ENCODE peak calls at places on chromosomes 13 and 19, in ten cellular contexts. One of them, this sample, is unnamed.

GRCh38 chr13:36665630-36666029 is 8.2 kb upstream of the SERTM1 start:
- DNase-seq in GM10248: no peak
- DNase-seq in neural progenitor cell: no peak
- DNase-seq in thoracic aorta: no peak
- DNase-seq in progenitor cell of endocrine pancreas: no peak
- DNase-seq in AG04450: no peak
- DNase-seq in kidney epithelial cell: no peak
- DNase-seq in astrocyte of the spinal cord: no peak
- DNase-seq in GM12865: no peak
- DNase-seq in brain microvascular endothelial cell: no peak
- DNase-seq in this sample: no peak

GRCh38 chr19:55173717-55174409 is 6.2 kb downstream of the SYT5 start:
- DNase-seq in GM10248: peak
- DNase-seq in neural progenitor cell: peak
- DNase-seq in thoracic aorta: no peak
- DNase-seq in progenitor cell of endocrine pancreas: no peak
- DNase-seq in AG04450: no peak
- DNase-seq in kidney epithelial cell: no peak
- DNase-seq in astrocyte of the spinal cord: peak
- DNase-seq in GM12865: no peak
- DNase-seq in brain microvascular endothelial cell: peak
- DNase-seq in this sample: no peak

GRCh38 chr19:4365791-4366665 is 22.7 kb downstream of the MPND start:
- DNase-seq in GM10248: no peak
- DNase-seq in neural progenitor cell: no peak
- DNase-seq in thoracic aorta: no peak
- DNase-seq in progenitor cell of endocrine pancreas: no peak
- DNase-seq in AG04450: no peak
- DNase-seq in kidney epithelial cell: no peak
- DNase-seq in astrocyte of the spinal cord: no peak
- DNase-seq in GM12865: no peak
- DNase-seq in brain microvascular endothelial cell: no peak
- DNase-seq in this sample: peak

GRCh38 chr19:42233106-42233505 is 9.3 kb downstream of the GSK3A start:
- DNase-seq in GM10248: no peak
- DNase-seq in neural progenitor cell: no peak
- DNase-seq in thoracic aorta: no peak
- DNase-seq in progenitor cell of endocrine pancreas: no peak
- DNase-seq in AG04450: no peak
- DNase-seq in kidney epithelial cell: no peak
- DNase-seq in astrocyte of the spinal cord: no peak
- DNase-seq in GM12865: no peak
- DNase-seq in brain microvascular endothelial cell: no peak
- DNase-seq in this sample: no peak

GRCh38 chr19:31312629-31313244 is 36.5 kb downstream of the TSHZ3 start:
- DNase-seq in GM10248: no peak
- DNase-seq in neural progenitor cell: no peak
- DNase-seq in thoracic aorta: no peak
- DNase-seq in progenitor cell of endocrine pancreas: no peak
- DNase-seq in AG04450: no peak
- DNase-seq in kidney epithelial cell: no peak
- DNase-seq in astrocyte of the spinal cord: no peak
- DNase-seq in GM12865: no peak
- DNase-seq in brain microvascular endothelial cell: no peak
- DNase-seq in this sample: no peak

GRCh38 chr19:38898788-38899446 is 501 bp downstream of the SIRT2 start:
- DNase-seq in GM10248: no peak
- DNase-seq in neural progenitor cell: peak
- DNase-seq in thoracic aorta: no peak
- DNase-seq in progenitor cell of endocrine pancreas: no peak
- DNase-seq in AG04450: no peak
- DNase-seq in kidney epithelial cell: no peak
- DNase-seq in astrocyte of the spinal cord: peak
- DNase-seq in GM12865: peak
- DNase-seq in brain microvascular endothelial cell: peak
- DNase-seq in this sample: no peak

GRCh38 chr19:34345934-34346333 is 19.1 kb upstream of the GPI start:
- DNase-seq in GM10248: peak
- DNase-seq in neural progenitor cell: peak
- DNase-seq in thoracic aorta: no peak
- DNase-seq in progenitor cell of endocrine pancreas: peak
- DNase-seq in AG04450: no peak
- DNase-seq in kidney epithelial cell: no peak
- DNase-seq in astrocyte of the spinal cord: peak
- DNase-seq in GM12865: peak
- DNase-seq in brain microvascular endothelial cell: peak
- DNase-seq in this sample: no peak

GRCh38 chr13:90696656-90697055 is 650.8 kb upstream of the MIR17HG start:
- DNase-seq in GM10248: no peak
- DNase-seq in neural progenitor cell: no peak
- DNase-seq in thoracic aorta: no peak
- DNase-seq in progenitor cell of endocrine pancreas: no peak
- DNase-seq in AG04450: no peak
- DNase-seq in kidney epithelial cell: no peak
- DNase-seq in astrocyte of the spinal cord: peak
- DNase-seq in GM12865: no peak
- DNase-seq in brain microvascular endothelial cell: peak
- DNase-seq in this sample: no peak

GRCh38 chr13:37526710-37527446 is 71.7 kb downstream of the POSTN start:
- DNase-seq in GM10248: no peak
- DNase-seq in neural progenitor cell: no peak
- DNase-seq in thoracic aorta: no peak
- DNase-seq in progenitor cell of endocrine pancreas: no peak
- DNase-seq in AG04450: no peak
- DNase-seq in kidney epithelial cell: no peak
- DNase-seq in astrocyte of the spinal cord: peak
- DNase-seq in GM12865: no peak
- DNase-seq in brain microvascular endothelial cell: peak
- DNase-seq in this sample: no peak

GRCh38 chr19:32570081-32570785 is 10.8 kb upstream of the PDCD5 start:
- DNase-seq in GM10248: peak
- DNase-seq in neural progenitor cell: peak
- DNase-seq in thoracic aorta: no peak
- DNase-seq in progenitor cell of endocrine pancreas: peak
- DNase-seq in AG04450: peak
- DNase-seq in kidney epithelial cell: no peak
- DNase-seq in astrocyte of the spinal cord: peak
- DNase-seq in GM12865: peak
- DNase-seq in brain microvascular endothelial cell: peak
- DNase-seq in this sample: no peak

GRCh38 chr13:44972956-44973581 is 16.2 kb downstream of the NUFIP1 start:
- DNase-seq in GM10248: no peak
- DNase-seq in neural progenitor cell: peak
- DNase-seq in thoracic aorta: no peak
- DNase-seq in progenitor cell of endocrine pancreas: no peak
- DNase-seq in AG04450: no peak
- DNase-seq in kidney epithelial cell: no peak
- DNase-seq in astrocyte of the spinal cord: peak
- DNase-seq in GM12865: no peak
- DNase-seq in brain microvascular endothelial cell: no peak
- DNase-seq in this sample: no peak

GRCh38 chr19:40662925-40663711 is 27.3 kb downstream of the NUMBL start:
- DNase-seq in GM10248: peak
- DNase-seq in neural progenitor cell: peak
- DNase-seq in thoracic aorta: peak
- DNase-seq in progenitor cell of endocrine pancreas: peak
- DNase-seq in AG04450: peak
- DNase-seq in kidney epithelial cell: peak
- DNase-seq in astrocyte of the spinal cord: peak
- DNase-seq in GM12865: peak
- DNase-seq in brain microvascular endothelial cell: peak
- DNase-seq in this sample: no peak
- TF ChIP-seq CTCF in GM10248: peak
- TF ChIP-seq CTCF in neural progenitor cell: peak
- TF ChIP-seq CTCF in thoracic aorta: peak
- TF ChIP-seq CTCF in progenitor cell of endocrine pancreas: peak
- TF ChIP-seq CTCF in AG04450: peak
- TF ChIP-seq CTCF in kidney epithelial cell: peak
- TF ChIP-seq CTCF in astrocyte of the spinal cord: peak
- TF ChIP-seq CTCF in GM12865: peak
- TF ChIP-seq CTCF in brain microvascular endothelial cell: no peak
- TF ChIP-seq CTCF in this sample: peak

DNA sequence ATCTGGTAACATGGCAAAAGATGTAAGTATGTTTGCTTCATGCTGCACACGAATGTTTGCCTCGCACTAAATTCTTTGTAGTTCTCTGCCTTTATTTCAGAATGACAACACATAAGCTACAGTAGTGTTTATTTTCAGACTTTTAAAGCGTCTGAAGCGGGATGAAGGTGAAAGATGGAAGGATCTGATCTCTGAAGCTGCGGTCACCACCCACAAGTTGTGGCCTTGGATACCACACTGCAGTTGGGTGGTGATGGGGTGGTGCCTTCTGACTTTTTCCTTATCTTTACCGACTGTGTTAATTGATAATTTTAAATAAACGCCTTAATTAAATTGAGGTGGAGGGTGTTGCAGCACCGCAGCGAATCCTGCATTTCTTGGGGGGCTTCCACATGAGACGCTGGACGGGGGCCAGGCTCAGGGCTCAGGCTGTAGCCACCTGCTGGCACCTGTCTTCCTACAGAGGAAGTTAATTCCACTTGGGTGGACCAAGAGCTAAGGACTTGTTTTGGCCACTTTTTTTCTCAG is 1.3 kb downstream of the TFDP1 start:
- DNase-seq in GM10248: no peak
- DNase-seq in neural progenitor cell: no peak
- DNase-seq in thoracic aorta: no peak
- DNase-seq in progenitor cell of endocrine pancreas: no peak
- DNase-seq in AG04450: no peak
- DNase-seq in kidney epithelial cell: no peak
- DNase-seq in astrocyte of the spinal cord: no peak
- DNase-seq in GM12865: no peak
- DNase-seq in brain microvascular endothelial cell: no peak
- DNase-seq in this sample: no peak
- TF ChIP-seq CTCF in GM10248: no peak
- TF ChIP-seq CTCF in neural progenitor cell: no peak
- TF ChIP-seq CTCF in thoracic aorta: no peak
- TF ChIP-seq CTCF in progenitor cell of endocrine pancreas: no peak
- TF ChIP-seq CTCF in AG04450: no peak
- TF ChIP-seq CTCF in kidney epithelial cell: no peak
- TF ChIP-seq CTCF in astrocyte of the spinal cord: no peak
- TF ChIP-seq CTCF in GM12865: no peak
- TF ChIP-seq CTCF in brain microvascular endothelial cell: no peak
- TF ChIP-seq CTCF in this sample: no peak

DNA sequence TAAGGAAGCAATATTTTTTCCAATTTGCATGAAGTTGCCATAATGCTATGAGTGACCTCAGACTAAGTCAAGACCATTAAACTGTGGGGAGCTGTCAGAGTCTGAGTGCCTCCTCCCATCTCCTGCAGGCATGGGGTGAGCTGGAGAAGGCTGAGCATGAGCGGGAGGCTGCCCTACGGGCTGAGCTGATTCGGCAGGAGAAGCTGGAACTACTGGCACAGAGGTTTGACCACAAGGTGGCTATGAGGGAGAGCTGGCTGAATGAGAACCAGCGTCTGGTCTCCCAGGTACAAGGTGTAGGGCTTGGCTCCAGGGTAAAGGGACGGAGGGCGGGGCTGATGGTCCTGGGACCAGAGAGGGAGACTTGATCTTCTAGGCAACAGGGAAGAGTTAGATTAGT is 35.8 kb downstream of the SPTBN4 start:
- DNase-seq in GM10248: peak
- DNase-seq in neural progenitor cell: peak
- DNase-seq in thoracic aorta: no peak
- DNase-seq in progenitor cell of endocrine pancreas: no peak
- DNase-seq in AG04450: no peak
- DNase-seq in kidney epithelial cell: no peak
- DNase-seq in astrocyte of the spinal cord: no peak
- DNase-seq in GM12865: no peak
- DNase-seq in brain microvascular endothelial cell: no peak
- DNase-seq in this sample: no peak
- TF ChIP-seq CTCF in GM10248: no peak
- TF ChIP-seq CTCF in neural progenitor cell: peak
- TF ChIP-seq CTCF in thoracic aorta: no peak
- TF ChIP-seq CTCF in progenitor cell of endocrine pancreas: peak
- TF ChIP-seq CTCF in AG04450: no peak
- TF ChIP-seq CTCF in kidney epithelial cell: no peak
- TF ChIP-seq CTCF in astrocyte of the spinal cord: peak
- TF ChIP-seq CTCF in GM12865: no peak
- TF ChIP-seq CTCF in brain microvascular endothelial cell: peak
- TF ChIP-seq CTCF in this sample: no peak

GRCh38 chr13:78826936-78827335 is 168.0 kb upstream of the OBI1 start:
- DNase-seq in GM10248: no peak
- DNase-seq in neural progenitor cell: no peak
- DNase-seq in thoracic aorta: no peak
- DNase-seq in progenitor cell of endocrine pancreas: no peak
- DNase-seq in AG04450: no peak
- DNase-seq in kidney epithelial cell: no peak
- DNase-seq in astrocyte of the spinal cord: no peak
- DNase-seq in GM12865: no peak
- DNase-seq in brain microvascular endothelial cell: no peak
- DNase-seq in this sample: no peak
- TF ChIP-seq CTCF in GM10248: no peak
- TF ChIP-seq CTCF in neural progenitor cell: no peak
- TF ChIP-seq CTCF in thoracic aorta: no peak
- TF ChIP-seq CTCF in progenitor cell of endocrine pancreas: no peak
- TF ChIP-seq CTCF in AG04450: no peak
- TF ChIP-seq CTCF in kidney epithelial cell: no peak
- TF ChIP-seq CTCF in astrocyte of the spinal cord: no peak
- TF ChIP-seq CTCF in GM12865: no peak
- TF ChIP-seq CTCF in brain microvascular endothelial cell: no peak
- TF ChIP-seq CTCF in this sample: no peak

GRCh38 chr19:19320362-19321142 is at the start of the genes MAU2 and SUGP1:
- DNase-seq in GM10248: peak
- DNase-seq in neural progenitor cell: peak
- DNase-seq in thoracic aorta: peak
- DNase-seq in progenitor cell of endocrine pancreas: peak
- DNase-seq in AG04450: peak
- DNase-seq in kidney epithelial cell: peak
- DNase-seq in astrocyte of the spinal cord: peak
- DNase-seq in GM12865: peak
- DNase-seq in brain microvascular endothelial cell: peak
- DNase-seq in this sample: peak
- TF ChIP-seq CTCF in GM10248: no peak
- TF ChIP-seq CTCF in neural progenitor cell: peak
- TF ChIP-seq CTCF in thoracic aorta: peak
- TF ChIP-seq CTCF in progenitor cell of endocrine pancreas: peak
- TF ChIP-seq CTCF in AG04450: peak
- TF ChIP-seq CTCF in kidney epithelial cell: peak
- TF ChIP-seq CTCF in astrocyte of the spinal cord: no peak
- TF ChIP-seq CTCF in GM12865: peak
- TF ChIP-seq CTCF in brain microvascular endothelial cell: peak
- TF ChIP-seq CTCF in this sample: peak

DNA sequence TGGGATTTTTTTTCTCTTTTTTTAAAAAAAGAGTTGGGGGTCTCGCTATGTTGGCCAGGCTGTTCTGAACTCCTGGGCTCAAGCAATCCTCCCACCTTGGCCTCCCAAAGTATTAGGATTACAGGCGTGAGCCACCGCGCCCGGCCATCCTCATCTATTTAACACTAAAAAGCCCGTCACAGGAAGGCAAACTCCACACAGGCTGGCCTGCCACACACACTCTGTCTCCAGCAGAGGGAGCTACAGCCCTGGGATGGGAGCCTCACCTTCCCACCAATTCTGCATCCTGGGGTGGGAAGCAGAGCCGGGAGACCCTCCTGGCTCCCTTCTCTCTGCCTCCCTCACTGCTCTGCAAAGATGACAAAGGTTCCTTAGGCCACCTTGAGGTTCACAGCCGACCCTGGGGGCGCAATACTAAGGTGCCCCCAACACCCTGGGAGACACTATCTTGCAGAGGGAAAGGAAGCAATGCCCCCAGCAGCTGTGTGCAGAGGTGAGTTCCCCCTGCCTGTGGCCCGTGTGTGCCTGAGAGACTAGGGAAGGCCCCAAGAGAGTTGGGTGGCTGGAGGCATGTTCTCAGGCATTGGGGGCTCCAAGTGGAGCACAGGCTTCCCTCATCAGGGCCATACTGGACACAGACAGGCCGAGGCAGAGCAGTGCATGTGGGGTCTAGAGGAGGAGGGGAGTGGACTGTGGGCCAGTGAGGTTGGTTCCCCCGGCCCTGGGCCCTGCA is 27.4 kb upstream of the TIMM44 start:
- DNase-seq in GM10248: peak
- DNase-seq in neural progenitor cell: peak
- DNase-seq in thoracic aorta: no peak
- DNase-seq in progenitor cell of endocrine pancreas: peak
- DNase-seq in AG04450: no peak
- DNase-seq in kidney epithelial cell: no peak
- DNase-seq in astrocyte of the spinal cord: peak
- DNase-seq in GM12865: peak
- DNase-seq in brain microvascular endothelial cell: peak
- DNase-seq in this sample: peak
- TF ChIP-seq CTCF in GM10248: peak
- TF ChIP-seq CTCF in neural progenitor cell: peak
- TF ChIP-seq CTCF in thoracic aorta: peak
- TF ChIP-seq CTCF in progenitor cell of endocrine pancreas: peak
- TF ChIP-seq CTCF in AG04450: peak
- TF ChIP-seq CTCF in kidney epithelial cell: peak
- TF ChIP-seq CTCF in astrocyte of the spinal cord: peak
- TF ChIP-seq CTCF in GM12865: peak
- TF ChIP-seq CTCF in brain microvascular endothelial cell: peak
- TF ChIP-seq CTCF in this sample: peak

This sample was measured in chondrocyte.